ENCODE peak calls at places on chromosomes 12 and 14, in nine cellular contexts. One of them, this sample, is unnamed.

GRCh38 chr14:100907240-100907639 is 3.7 kb upstream of the RTL1 start:
- DNase-seq in HCT116: no peak
- DNase-seq in CD4-positive, alpha-beta memory T cell: no peak
- DNase-seq in CD4-positive, CD25-positive, alpha-beta regulatory T cell: no peak
- DNase-seq in mesendoderm: no peak
- DNase-seq in skeletal muscle cell: no peak
- DNase-seq in esophagus squamous epithelium: no peak
- DNase-seq in BJ: no peak
- DNase-seq in prostate gland: no peak
- DNase-seq in this sample: no peak

GRCh38 chr14:97976861-97977260 is 1179.7 kb downstream of the VRK1 start:
- DNase-seq in HCT116: no peak
- DNase-seq in CD4-positive, alpha-beta memory T cell: peak
- DNase-seq in CD4-positive, CD25-positive, alpha-beta regulatory T cell: no peak
- DNase-seq in mesendoderm: no peak
- DNase-seq in skeletal muscle cell: no peak
- DNase-seq in esophagus squamous epithelium: no peak
- DNase-seq in BJ: no peak
- DNase-seq in prostate gland: no peak
- DNase-seq in this sample: no peak

GRCh38 chr12:4434299-4434698 is 11.3 kb downstream of the FGF6 start:
- DNase-seq in HCT116: no peak
- DNase-seq in CD4-positive, alpha-beta memory T cell: no peak
- DNase-seq in CD4-positive, CD25-positive, alpha-beta regulatory T cell: no peak
- DNase-seq in mesendoderm: no peak
- DNase-seq in skeletal muscle cell: no peak
- DNase-seq in esophagus squamous epithelium: no peak
- DNase-seq in BJ: no peak
- DNase-seq in prostate gland: no peak
- DNase-seq in this sample: no peak

GRCh38 chr12:39044754-39045153 is 139.4 kb upstream of the CPNE8 start:
- DNase-seq in HCT116: no peak
- DNase-seq in CD4-positive, alpha-beta memory T cell: no peak
- DNase-seq in CD4-positive, CD25-positive, alpha-beta regulatory T cell: no peak
- DNase-seq in mesendoderm: no peak
- DNase-seq in skeletal muscle cell: no peak
- DNase-seq in esophagus squamous epithelium: no peak
- DNase-seq in BJ: no peak
- DNase-seq in prostate gland: no peak
- DNase-seq in this sample: no peak

GRCh38 chr14:56341766-56342418 is 223.7 kb downstream of the PELI2 start:
- DNase-seq in HCT116: no peak
- DNase-seq in CD4-positive, alpha-beta memory T cell: no peak
- DNase-seq in CD4-positive, CD25-positive, alpha-beta regulatory T cell: no peak
- DNase-seq in mesendoderm: no peak
- DNase-seq in skeletal muscle cell: peak
- DNase-seq in esophagus squamous epithelium: no peak
- DNase-seq in BJ: no peak
- DNase-seq in prostate gland: no peak
- DNase-seq in this sample: no peak

GRCh38 chr14:85817430-85817829 is 287.5 kb downstream of the FLRT2 start:
- DNase-seq in HCT116: no peak
- DNase-seq in CD4-positive, alpha-beta memory T cell: no peak
- DNase-seq in CD4-positive, CD25-positive, alpha-beta regulatory T cell: no peak
- DNase-seq in mesendoderm: no peak
- DNase-seq in skeletal muscle cell: no peak
- DNase-seq in esophagus squamous epithelium: no peak
- DNase-seq in BJ: no peak
- DNase-seq in prostate gland: no peak
- DNase-seq in this sample: no peak

GRCh38 chr14:104677506-104678332 is 11.7 kb upstream of the INF2 start:
- DNase-seq in HCT116: no peak
- DNase-seq in CD4-positive, alpha-beta memory T cell: peak
- DNase-seq in CD4-positive, CD25-positive, alpha-beta regulatory T cell: peak
- DNase-seq in mesendoderm: peak
- DNase-seq in skeletal muscle cell: no peak
- DNase-seq in esophagus squamous epithelium: no peak
- DNase-seq in BJ: no peak
- DNase-seq in prostate gland: peak
- DNase-seq in this sample: peak

GRCh38 chr12:55706840-55707671 is 648 bp downstream of the ITGA7 start:
- DNase-seq in HCT116: no peak
- DNase-seq in CD4-positive, alpha-beta memory T cell: no peak
- DNase-seq in CD4-positive, CD25-positive, alpha-beta regulatory T cell: no peak
- DNase-seq in mesendoderm: peak
- DNase-seq in skeletal muscle cell: no peak
- DNase-seq in esophagus squamous epithelium: no peak
- DNase-seq in BJ: no peak
- DNase-seq in prostate gland: no peak
- DNase-seq in this sample: no peak

GRCh38 chr14:76497550-76498484 is 121.9 kb downstream of the ESRRB start:
- DNase-seq in HCT116: no peak
- DNase-seq in CD4-positive, alpha-beta memory T cell: no peak
- DNase-seq in CD4-positive, CD25-positive, alpha-beta regulatory T cell: no peak
- DNase-seq in mesendoderm: peak
- DNase-seq in skeletal muscle cell: no peak
- DNase-seq in esophagus squamous epithelium: no peak
- DNase-seq in BJ: no peak
- DNase-seq in prostate gland: no peak
- DNase-seq in this sample: peak

GRCh38 chr14:63650336-63650952 is 8.8 kb upstream of the WDR89 start:
- DNase-seq in HCT116: no peak
- DNase-seq in CD4-positive, alpha-beta memory T cell: peak
- DNase-seq in CD4-positive, CD25-positive, alpha-beta regulatory T cell: peak
- DNase-seq in mesendoderm: no peak
- DNase-seq in skeletal muscle cell: no peak
- DNase-seq in esophagus squamous epithelium: no peak
- DNase-seq in BJ: no peak
- DNase-seq in prostate gland: no peak
- DNase-seq in this sample: no peak

GRCh38 chr14:20799955-20800544 is 2.6 kb downstream of the RNASE1 start:
- DNase-seq in HCT116: no peak
- DNase-seq in CD4-positive, alpha-beta memory T cell: no peak
- DNase-seq in CD4-positive, CD25-positive, alpha-beta regulatory T cell: no peak
- DNase-seq in mesendoderm: peak
- DNase-seq in skeletal muscle cell: no peak
- DNase-seq in esophagus squamous epithelium: peak
- DNase-seq in BJ: no peak
- DNase-seq in prostate gland: no peak
- DNase-seq in this sample: no peak

GRCh38 chr14:24351517-24351916 is 11.7 kb upstream of the RIPK3 start:
- DNase-seq in HCT116: no peak
- DNase-seq in CD4-positive, alpha-beta memory T cell: no peak
- DNase-seq in CD4-positive, CD25-positive, alpha-beta regulatory T cell: no peak
- DNase-seq in mesendoderm: no peak
- DNase-seq in skeletal muscle cell: no peak
- DNase-seq in esophagus squamous epithelium: no peak
- DNase-seq in BJ: no peak
- DNase-seq in prostate gland: no peak
- DNase-seq in this sample: no peak

GRCh38 chr12:27843714-27844245 is 63.7 kb upstream of the MANSC4 start:
- DNase-seq in HCT116: no peak
- DNase-seq in CD4-positive, alpha-beta memory T cell: no peak
- DNase-seq in CD4-positive, CD25-positive, alpha-beta regulatory T cell: no peak
- DNase-seq in mesendoderm: peak
- DNase-seq in skeletal muscle cell: no peak
- DNase-seq in esophagus squamous epithelium: no peak
- DNase-seq in BJ: no peak
- DNase-seq in prostate gland: no peak
- DNase-seq in this sample: no peak

GRCh38 chr12:34292736-34293625 is 270.7 kb downstream of the ALG10 start:
- DNase-seq in HCT116: no peak
- DNase-seq in CD4-positive, alpha-beta memory T cell: no peak
- DNase-seq in CD4-positive, CD25-positive, alpha-beta regulatory T cell: no peak
- DNase-seq in mesendoderm: no peak
- DNase-seq in skeletal muscle cell: no peak
- DNase-seq in esophagus squamous epithelium: no peak
- DNase-seq in BJ: no peak
- DNase-seq in prostate gland: no peak
- DNase-seq in this sample: no peak

GRCh38 chr12:41439134-41439533 is 251.0 kb downstream of the PDZRN4 start:
- DNase-seq in HCT116: no peak
- DNase-seq in CD4-positive, alpha-beta memory T cell: no peak
- DNase-seq in CD4-positive, CD25-positive, alpha-beta regulatory T cell: no peak
- DNase-seq in mesendoderm: no peak
- DNase-seq in skeletal muscle cell: no peak
- DNase-seq in esophagus squamous epithelium: no peak
- DNase-seq in BJ: no peak
- DNase-seq in prostate gland: no peak
- DNase-seq in this sample: peak
- H3K4me3 ChIP-seq in HCT116: no peak
- H3K4me3 ChIP-seq in CD4-positive, alpha-beta memory T cell: no peak
- H3K4me3 ChIP-seq in CD4-positive, CD25-positive, alpha-beta regulatory T cell: no peak
- H3K4me3 ChIP-seq in mesendoderm: no peak
- H3K4me3 ChIP-seq in skeletal muscle cell: no peak
- H3K4me3 ChIP-seq in esophagus squamous epithelium: no peak
- H3K4me3 ChIP-seq in BJ: no peak
- H3K4me3 ChIP-seq in prostate gland: no peak
- H3K4me3 ChIP-seq in this sample: peak

GRCh38 chr14:81436296-81437138 is 36.4 kb upstream of the STON2 start:
- DNase-seq in HCT116: peak
- DNase-seq in CD4-positive, alpha-beta memory T cell: peak
- DNase-seq in CD4-positive, CD25-positive, alpha-beta regulatory T cell: no peak
- DNase-seq in mesendoderm: peak
- DNase-seq in skeletal muscle cell: peak
- DNase-seq in esophagus squamous epithelium: no peak
- DNase-seq in BJ: no peak
- DNase-seq in prostate gland: peak
- DNase-seq in this sample: peak
- H3K4me3 ChIP-seq in HCT116: peak
- H3K4me3 ChIP-seq in CD4-positive, alpha-beta memory T cell: peak
- H3K4me3 ChIP-seq in CD4-positive, CD25-positive, alpha-beta regulatory T cell: peak
- H3K4me3 ChIP-seq in mesendoderm: peak
- H3K4me3 ChIP-seq in skeletal muscle cell: peak
- H3K4me3 ChIP-seq in esophagus squamous epithelium: peak
- H3K4me3 ChIP-seq in BJ: peak
- H3K4me3 ChIP-seq in prostate gland: peak
- H3K4me3 ChIP-seq in this sample: peak

GRCh38 chr12:106141452-106141851 is 2.7 kb upstream of the NUAK1 start:
- DNase-seq in HCT116: no peak
- DNase-seq in CD4-positive, alpha-beta memory T cell: no peak
- DNase-seq in CD4-positive, CD25-positive, alpha-beta regulatory T cell: no peak
- DNase-seq in mesendoderm: no peak
- DNase-seq in skeletal muscle cell: no peak
- DNase-seq in esophagus squamous epithelium: no peak
- DNase-seq in BJ: no peak
- DNase-seq in prostate gland: no peak
- DNase-seq in this sample: no peak
- H3K4me3 ChIP-seq in HCT116: no peak
- H3K4me3 ChIP-seq in CD4-positive, alpha-beta memory T cell: no peak
- H3K4me3 ChIP-seq in CD4-positive, CD25-positive, alpha-beta regulatory T cell: no peak
- H3K4me3 ChIP-seq in mesendoderm: no peak
- H3K4me3 ChIP-seq in skeletal muscle cell: no peak
- H3K4me3 ChIP-seq in esophagus squamous epithelium: no peak
- H3K4me3 ChIP-seq in BJ: no peak
- H3K4me3 ChIP-seq in prostate gland: no peak
- H3K4me3 ChIP-seq in this sample: no peak

GRCh38 chr12:16346931-16347330 is 514 bp upstream of the MGST1 start:
- DNase-seq in HCT116: no peak
- DNase-seq in CD4-positive, alpha-beta memory T cell: no peak
- DNase-seq in CD4-positive, CD25-positive, alpha-beta regulatory T cell: no peak
- DNase-seq in mesendoderm: no peak
- DNase-seq in skeletal muscle cell: no peak
- DNase-seq in esophagus squamous epithelium: no peak
- DNase-seq in BJ: no peak
- DNase-seq in prostate gland: no peak
- DNase-seq in this sample: no peak
- H3K4me3 ChIP-seq in HCT116: peak
- H3K4me3 ChIP-seq in CD4-positive, alpha-beta memory T cell: no peak
- H3K4me3 ChIP-seq in CD4-positive, CD25-positive, alpha-beta regulatory T cell: no peak
- H3K4me3 ChIP-seq in mesendoderm: no peak
- H3K4me3 ChIP-seq in skeletal muscle cell: peak
- H3K4me3 ChIP-seq in esophagus squamous epithelium: peak
- H3K4me3 ChIP-seq in BJ: peak
- H3K4me3 ChIP-seq in prostate gland: peak
- H3K4me3 ChIP-seq in this sample: peak

GRCh38 chr14:65910108-65910507 is 497.6 kb downstream of the FUT8 start:
- DNase-seq in HCT116: no peak
- DNase-seq in CD4-positive, alpha-beta memory T cell: no peak
- DNase-seq in CD4-positive, CD25-positive, alpha-beta regulatory T cell: no peak
- DNase-seq in mesendoderm: peak
- DNase-seq in skeletal muscle cell: peak
- DNase-seq in esophagus squamous epithelium: no peak
- DNase-seq in BJ: no peak
- DNase-seq in prostate gland: no peak
- DNase-seq in this sample: no peak

GRCh38 chr14:65915125-65915524 is 502.6 kb downstream of the FUT8 start:
- DNase-seq in HCT116: no peak
- DNase-seq in CD4-positive, alpha-beta memory T cell: no peak
- DNase-seq in CD4-positive, CD25-positive, alpha-beta regulatory T cell: no peak
- DNase-seq in mesendoderm: no peak
- DNase-seq in skeletal muscle cell: no peak
- DNase-seq in esophagus squamous epithelium: no peak
- DNase-seq in BJ: no peak
- DNase-seq in prostate gland: no peak
- DNase-seq in this sample: no peak

GRCh38 chr14:65916055-65916454 is 503.5 kb downstream of the FUT8 start:
- DNase-seq in HCT116: no peak
- DNase-seq in CD4-positive, alpha-beta memory T cell: no peak
- DNase-seq in CD4-positive, CD25-positive, alpha-beta regulatory T cell: no peak
- DNase-seq in mesendoderm: no peak
- DNase-seq in skeletal muscle cell: no peak
- DNase-seq in esophagus squamous epithelium: no peak
- DNase-seq in BJ: no peak
- DNase-seq in prostate gland: no peak
- DNase-seq in this sample: no peak
- H3K4me3 ChIP-seq in HCT116: no peak
- H3K4me3 ChIP-seq in CD4-positive, alpha-beta memory T cell: no peak
- H3K4me3 ChIP-seq in CD4-positive, CD25-positive, alpha-beta regulatory T cell: no peak
- H3K4me3 ChIP-seq in mesendoderm: no peak
- H3K4me3 ChIP-seq in skeletal muscle cell: no peak
- H3K4me3 ChIP-seq in esophagus squamous epithelium: no peak
- H3K4me3 ChIP-seq in BJ: no peak
- H3K4me3 ChIP-seq in prostate gland: no peak
- H3K4me3 ChIP-seq in this sample: no peak

DNA sequence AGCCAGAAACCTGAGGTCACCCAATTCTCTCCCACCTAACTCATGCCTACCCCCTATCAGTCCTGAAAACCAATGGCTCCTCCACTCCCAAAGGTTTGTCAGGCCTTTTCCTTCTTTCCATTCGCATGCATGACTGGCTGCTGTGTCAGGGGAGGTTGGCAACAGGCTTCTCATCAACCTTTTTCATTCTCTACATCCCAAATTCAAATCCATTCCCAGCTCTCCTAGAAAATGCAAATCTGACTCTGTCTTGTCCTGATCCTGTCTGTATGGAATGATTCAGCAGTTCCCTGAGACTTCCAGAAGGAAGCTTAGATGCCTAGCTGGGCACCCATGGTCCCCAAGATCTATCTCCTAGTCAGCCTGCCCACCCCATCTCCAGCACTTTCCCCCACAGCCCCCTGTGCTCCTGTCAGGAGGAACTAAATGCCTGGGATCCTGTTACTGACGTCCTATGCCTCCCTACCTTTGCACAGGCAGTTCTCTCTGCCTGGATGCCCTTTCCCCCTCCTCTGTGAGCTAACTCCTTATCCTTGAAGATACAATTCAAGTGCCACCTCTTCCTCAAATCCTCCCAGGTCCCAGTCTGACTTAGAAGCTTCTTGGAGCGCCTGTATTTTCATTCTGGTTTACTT is 5.1 kb upstream of the CTDSP2 start:
- DNase-seq in HCT116: no peak
- DNase-seq in CD4-positive, alpha-beta memory T cell: no peak
- DNase-seq in CD4-positive, CD25-positive, alpha-beta regulatory T cell: no peak
- DNase-seq in mesendoderm: no peak
- DNase-seq in skeletal muscle cell: no peak
- DNase-seq in esophagus squamous epithelium: no peak
- DNase-seq in BJ: no peak
- DNase-seq in prostate gland: no peak
- DNase-seq in this sample: no peak
- H3K4me3 ChIP-seq in HCT116: no peak
- H3K4me3 ChIP-seq in CD4-positive, alpha-beta memory T cell: no peak
- H3K4me3 ChIP-seq in CD4-positive, CD25-positive, alpha-beta regulatory T cell: no peak
- H3K4me3 ChIP-seq in mesendoderm: no peak
- H3K4me3 ChIP-seq in skeletal muscle cell: no peak
- H3K4me3 ChIP-seq in esophagus squamous epithelium: no peak
- H3K4me3 ChIP-seq in BJ: no peak
- H3K4me3 ChIP-seq in prostate gland: no peak
- H3K4me3 ChIP-seq in this sample: no peak

This sample was measured in OCI-LY7.